ENCODE peak calls at places on chromosomes 16 and 17, in five cellular contexts. T is H1, S is GM12878, B is WTC11, A is K562. V is an unnamed sample.

GRCh38 chr16:83115491-83116232 is 488.9 kb downstream of the CDH13 start:
- DNase-seq in T (no peak), S (no peak), B (no peak), A (no peak), V (no peak)

GRCh38 chr17:22511431-22511830 is 819.1 kb downstream of the KCNJ18 start:
- DNase-seq in T (no peak), S (no peak), B (no peak), A (no peak), V (no peak)

GRCh38 chr16:27549607-27549856 is 181 bp downstream of the GTF3C1 start:
- DNase-seq in T (no peak), S (no peak), B (no peak), A (peak), V (no peak)

GRCh38 chr16:88584676-88585075 is 14.5 kb downstream of the ZC3H18 start:
- DNase-seq in T (no peak), S (no peak), B (no peak), A (no peak), V (no peak)

GRCh38 chr17:19534562-19535149 is 1.0 kb downstream of the SLC47A1 start:
- DNase-seq in T (no peak), S (no peak), B (no peak), A (no peak), V (no peak)

GRCh38 chr16:70694088-70694487 is 8.2 kb upstream of the MTSS2 start:
- DNase-seq in T (no peak), S (no peak), B (peak), A (no peak), V (no peak)

GRCh38 chr16:88686439-88687253 is at the start of gene SNAI3:
- DNase-seq in T (peak), S (no peak), B (peak), A (peak), V (peak)

GRCh38 chr17:70677783-70678647 is 508.7 kb downstream of the KCNJ2 start:
- DNase-seq in T (no peak), S (no peak), B (peak), A (no peak), V (peak)

GRCh38 chr17:17970699-17971430 is 1.3 kb downstream of the TOM1L2 start:
- DNase-seq in T (no peak), S (no peak), B (no peak), A (peak), V (no peak)

GRCh38 chr16:11551842-11552241 is 34.9 kb downstream of the LITAF start:
- DNase-seq in T (no peak), S (no peak), B (no peak), A (no peak), V (no peak)

GRCh38 chr16:81151648-81152047 is 55.5 kb upstream of the GCSH start:
- DNase-seq in T (no peak), S (no peak), B (no peak), A (no peak), V (no peak)

DNA sequence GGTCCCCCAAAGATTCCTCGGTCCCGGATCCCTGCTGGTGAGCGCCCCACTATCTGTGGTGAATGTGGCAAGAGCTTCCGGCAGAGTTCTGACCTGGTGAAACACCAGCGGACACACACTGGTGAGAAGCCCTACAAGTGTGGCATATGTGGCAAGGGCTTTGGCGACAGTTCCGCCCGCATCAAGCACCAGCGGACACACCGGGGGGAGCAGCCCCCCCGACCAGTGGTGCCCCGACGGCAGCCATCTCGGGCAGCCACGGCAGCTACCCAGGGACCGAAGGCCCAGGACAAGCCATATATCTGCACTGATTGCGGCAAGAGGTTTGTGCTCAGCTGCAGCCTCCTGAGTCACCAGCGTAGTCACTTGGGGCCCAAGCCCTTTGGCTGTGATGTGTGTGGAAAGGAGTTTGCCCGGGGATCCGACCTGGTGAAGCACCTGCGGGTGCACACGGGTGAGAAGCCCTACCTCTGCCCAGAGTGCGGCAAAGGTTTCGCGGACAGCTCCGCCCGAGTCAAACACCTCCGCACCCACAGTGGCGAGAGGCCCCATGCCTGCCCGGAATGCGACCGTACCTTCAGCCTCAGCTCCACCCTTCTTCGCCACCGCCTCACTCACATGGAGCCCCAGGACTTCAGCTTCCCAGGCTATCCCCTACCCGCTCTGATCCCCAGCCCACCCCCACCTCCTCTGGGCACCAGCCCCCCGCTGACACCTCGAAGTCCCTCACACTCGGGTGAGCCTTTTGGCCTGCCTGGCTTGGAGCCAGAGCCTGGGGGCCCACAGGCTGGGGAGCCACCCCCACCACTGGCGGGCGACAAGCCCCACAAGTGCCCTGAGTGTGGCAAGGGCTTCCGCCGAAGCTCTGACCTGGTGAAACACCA is 2.8 kb downstream of the ZNF48 start:
- DNase-seq in T (no peak), S (no peak), B (no peak), A (no peak), V (no peak)
- TF ChIP-seq ATF2 in T (no peak), S (no peak), B (no peak), A (no peak), V (no peak)

GRCh38 chr16:56331399-56331798 is 93.9 kb downstream of the AMFR start:
- DNase-seq in T (no peak), S (no peak), B (no peak), A (no peak), V (no peak)

GRCh38 chr16:56328276-56329022 is 96.9 kb downstream of the AMFR start:
- DNase-seq in T (no peak), S (no peak), B (no peak), A (no peak), V (no peak)

GRCh38 chr16:56330476-56330875 is 94.9 kb downstream of the AMFR start:
- DNase-seq in T (no peak), S (no peak), B (no peak), A (no peak), V (no peak)

GRCh38 chr16:56327929-56328258 is 97.5 kb downstream of the AMFR start:
- DNase-seq in T (no peak), S (no peak), B (no peak), A (no peak), V (no peak)

GRCh38 chr16:56329887-56330286 is 95.5 kb downstream of the AMFR start:
- DNase-seq in T (no peak), S (no peak), B (no peak), A (no peak), V (no peak)
- TF ChIP-seq ATF2 in T (no peak), S (no peak), B (no peak), A (no peak), V (no peak)

GRCh38 chr16:252366-253337 is 18.0 kb downstream of the FAM234A start:
- DNase-seq in T (no peak), S (peak), B (no peak), A (peak), V (no peak)
- TF ChIP-seq ATF2 in T (no peak), S (no peak), B (no peak), A (no peak), V (no peak)

DNA sequence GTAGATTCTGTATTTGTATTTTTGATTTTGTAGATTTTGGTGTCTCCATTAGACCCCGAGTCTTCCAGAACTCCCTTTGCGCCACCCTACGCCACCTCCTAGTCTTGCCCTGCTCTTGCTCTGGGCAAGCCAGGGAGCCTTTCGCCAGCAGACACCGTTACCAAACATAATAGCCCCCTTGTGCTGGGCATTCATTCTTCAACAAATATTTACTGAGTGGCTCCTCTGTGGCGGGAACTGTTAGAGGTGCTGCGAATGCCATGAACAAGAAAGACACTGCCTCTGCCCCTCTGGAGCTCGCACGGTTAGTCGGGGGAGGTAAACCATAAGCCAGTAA is 841 bp upstream of the GPT2 start:
- DNase-seq in T (no peak), S (no peak), B (no peak), A (no peak), V (peak)
- TF ChIP-seq ATF2 in T (no peak), S (no peak), B (no peak), A (no peak), V (no peak)

GRCh38 chr17:67753026-67753425 is 35.3 kb downstream of the NOL11 start:
- DNase-seq in T (peak), S (no peak), B (peak), A (no peak), V (no peak)
- TF ChIP-seq ATF2 in T (no peak), S (no peak), B (no peak), A (no peak), V (no peak)

DNA sequence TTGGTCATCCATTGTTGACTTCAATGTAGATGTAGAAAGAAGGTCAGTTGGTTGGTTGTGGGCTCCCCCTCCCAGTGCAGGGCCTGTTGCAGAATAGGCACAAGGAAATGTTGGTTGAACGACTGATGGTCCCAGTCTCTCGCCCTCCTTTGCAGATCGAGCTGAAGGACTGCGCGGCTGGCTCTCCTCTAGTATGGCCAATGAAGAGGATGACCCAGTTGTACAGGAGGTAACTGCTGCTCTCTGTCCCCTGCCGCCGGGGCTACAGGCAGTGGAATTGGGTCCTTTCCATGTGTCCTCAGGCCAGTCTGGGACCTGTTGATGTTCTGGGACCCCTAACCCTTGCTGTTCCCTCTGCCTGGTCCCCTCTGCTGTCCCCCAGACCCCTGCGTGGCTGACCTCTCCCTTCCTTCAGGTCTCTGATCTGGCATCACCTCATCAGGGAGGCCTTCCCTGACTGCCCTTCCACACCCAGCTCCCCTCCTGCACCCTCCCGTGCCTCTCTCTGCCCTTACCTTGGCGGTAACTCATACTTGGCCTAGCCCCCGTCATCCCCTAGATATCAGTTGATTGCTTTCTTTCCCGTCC is 5.7 kb downstream of the POLR3E start:
- DNase-seq in T (no peak), S (no peak), B (no peak), A (no peak), V (no peak)
- TF ChIP-seq ATF2 in T (no peak), S (no peak), B (no peak), A (no peak), V (no peak)

DNA sequence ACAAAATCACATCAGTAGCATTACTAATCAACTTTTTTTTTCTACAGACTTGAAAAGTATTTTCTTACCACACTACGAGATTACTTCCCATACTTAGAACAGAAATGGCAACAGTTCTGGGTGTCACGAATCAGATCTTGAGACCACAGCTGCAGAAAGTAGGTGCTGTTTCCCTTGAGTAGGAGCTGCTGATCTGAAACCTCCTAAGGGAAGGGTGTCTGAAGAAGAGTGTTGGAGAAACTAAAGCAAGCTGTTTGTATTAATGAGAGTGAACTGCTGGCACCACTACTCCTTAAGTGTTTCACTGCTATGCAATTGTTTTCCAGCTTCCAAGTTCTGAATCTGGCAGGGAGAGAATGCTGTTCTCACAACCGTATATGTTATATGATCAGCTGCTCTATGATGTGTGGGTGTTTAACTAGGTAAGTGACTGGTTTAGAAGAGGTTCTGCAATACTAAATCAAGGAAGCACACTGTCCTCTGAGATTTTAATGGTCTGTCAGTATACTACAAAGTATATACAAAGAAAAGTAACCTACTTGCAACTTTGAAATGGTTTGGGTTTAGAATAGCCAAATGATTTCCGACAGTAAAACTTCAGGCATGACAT is 3.3 kb downstream of the ZNF652 start:
- DNase-seq in T (no peak), S (peak), B (no peak), A (no peak), V (no peak)
- TF ChIP-seq ATF2 in T (no peak), S (peak), B (no peak), A (no peak), V (no peak)

GRCh38 chr16:5428932-5429331 is 331.3 kb upstream of the EEF2KMT start:
- DNase-seq in T (peak), S (no peak), B (peak), A (no peak), V (peak)

GRCh38 chr16:5432166-5432565 is 334.6 kb upstream of the EEF2KMT start:
- DNase-seq in T (no peak), S (no peak), B (no peak), A (no peak), V (no peak)

GRCh38 chr16:5427571-5427970 is 330.0 kb upstream of the EEF2KMT start:
- DNase-seq in T (no peak), S (no peak), B (no peak), A (no peak), V (no peak)

GRCh38 chr16:5430598-5430997 is 333.0 kb upstream of the EEF2KMT start:
- DNase-seq in T (no peak), S (no peak), B (no peak), A (no peak), V (no peak)
- TF ChIP-seq ATF2 in T (no peak), S (no peak), B (no peak), A (no peak), V (no peak)